ENCODE peak calls at places on chromosomes 4 and X, in five cellular contexts. R is breast epithelium, W is right lobe of liver, D is stomach, H is ovary. Y is an unnamed sample.

GRCh38 chrX:148135738-148136137 is 154.6 kb downstream of the FMR1NB start:
- DNase-seq in R (no peak), W (no peak), D (no peak), H (no peak), Y (no peak)

GRCh38 chr4:98430708-98431403 is 169.7 kb downstream of the RAP1GDS1 start:
- DNase-seq in R (no peak), W (no peak), D (no peak), H (no peak), Y (no peak)

GRCh38 chrX:71941771-71942170 is 31.1 kb downstream of the NHSL2 start:
- DNase-seq in R (no peak), W (no peak), D (no peak), H (peak; percentile 72), Y (no peak)

GRCh38 chr4:27117453-27117852 is 256.8 kb downstream of the STIM2 start:
- DNase-seq in R (no peak), W (no peak), D (no peak), H (no peak), Y (no peak)

GRCh38 chr4:151166662-151167061 is 67.2 kb downstream of the RPS3A start:
- DNase-seq in R (no peak), W (no peak), D (no peak), H (no peak), Y (no peak)

GRCh38 chrX:116872931-116873330 is 410.2 kb upstream of the CT83 start:
- DNase-seq in R (no peak), W (no peak), D (no peak), H (no peak), Y (no peak)

GRCh38 chr4:164423819-164424218 is 330.1 kb upstream of the SMIM31 start:
- DNase-seq in R (no peak), W (no peak), D (no peak), H (no peak), Y (no peak)

GRCh38 chrX:71859637-71860036 is 51.0 kb upstream of the NHSL2 start:
- DNase-seq in R (no peak), W (no peak), D (no peak), H (no peak), Y (peak; percentile 47)

GRCh38 chr4:105644270-105644669 is 64.2 kb downstream of the INTS12 start:
- DNase-seq in R (no peak), W (no peak), D (no peak), H (no peak), Y (no peak)

GRCh38 chr4:173871643-173872042 is 341.6 kb upstream of the HAND2 start:
- DNase-seq in R (no peak), W (no peak), D (no peak), H (no peak), Y (no peak)

GRCh38 chr4:27048350-27049100 is 187.9 kb downstream of the STIM2 start:
- DNase-seq in R (no peak), W (no peak), D (no peak), H (no peak), Y (no peak)

GRCh38 chr4:15718959-15719358 is 16.1 kb downstream of the BST1 start:
- DNase-seq in R (no peak), W (peak; percentile 71), D (no peak), H (no peak), Y (no peak)

GRCh38 chrX:43882294-43882681 is at the start of gene MAOB:
- DNase-seq in R (no peak), W (peak; percentile 84), D (peak; percentile 37), H (peak; percentile 59), Y (peak; percentile 55)

GRCh38 chr4:76748649-76749048 is 149.3 kb downstream of the SOWAHB start:
- DNase-seq in R (no peak), W (peak; percentile 67), D (peak; percentile 57), H (no peak), Y (peak; percentile 77)

GRCh38 chrX:31038585-31039326 is 33.1 kb downstream of the FTHL17 start:
- DNase-seq in R (no peak), W (no peak), D (peak; percentile 33), H (peak; percentile 32), Y (peak; percentile 57)

GRCh38 chr4:77734928-77735327 is 84.2 kb downstream of the CNOT6L start:
- DNase-seq in R (no peak), W (no peak), D (no peak), H (no peak), Y (peak; percentile 2)

GRCh38 chrX:38004046-38004445 is 2.3 kb upstream of the SYTL5 start:
- DNase-seq in R (no peak), W (no peak), D (no peak), H (no peak), Y (no peak)

GRCh38 chr4:78528327-78528726 is 23.2 kb upstream of the ANXA3 start:
- DNase-seq in R (no peak), W (no peak), D (no peak), H (no peak), Y (no peak)

GRCh38 chr4:48699470-48699869 is 80.6 kb downstream of the FRYL start:
- DNase-seq in R (no peak), W (no peak), D (no peak), H (no peak), Y (no peak)

GRCh38 chrX:131841496-131842410 is 181.3 kb upstream of the STK26 start:
- DNase-seq in R (no peak), W (no peak), D (peak; percentile 47), H (no peak), Y (peak; percentile 27)

GRCh38 chr4:113300384-113301011 is 251.0 kb downstream of the ANK2 start:
- DNase-seq in R (no peak), W (no peak), D (no peak), H (peak; percentile 43), Y (no peak)

GRCh38 chr4:151147000-151147399 is 47.6 kb downstream of the RPS3A start:
- DNase-seq in R (no peak), W (no peak), D (no peak), H (no peak), Y (no peak)

GRCh38 chr4:15234585-15235126 is 193.2 kb upstream of the C1QTNF7 start:
- DNase-seq in R (no peak), W (no peak), D (no peak), H (no peak), Y (no peak)

GRCh38 chr4:14910411-14910810 is 91.9 kb upstream of the CPEB2 start:
- DNase-seq in R (no peak), W (no peak), D (peak; percentile 77), H (no peak), Y (no peak)

GRCh38 chr4:55258152-55258863 is 87.7 kb upstream of the SRD5A3 start:
- DNase-seq in R (no peak), W (no peak), D (no peak), H (no peak), Y (no peak)

GRCh38 chrX:25872786-25873185 is 265.4 kb upstream of the MAGEB18 start:
- DNase-seq in R (no peak), W (no peak), D (no peak), H (no peak), Y (no peak)

GRCh38 chr4:183589710-183590109 is 69.3 kb downstream of the RWDD4 start:
- DNase-seq in R (no peak), W (no peak), D (no peak), H (no peak), Y (no peak)

GRCh38 chrX:150365051-150365952 is 2.2 kb downstream of the MAMLD1 start:
- DNase-seq in R (peak; percentile 32), W (peak; percentile 83), D (peak; percentile 64), H (peak; percentile 83), Y (peak; percentile 75)

GRCh38 chrX:154735695-154736393 is 15.0 kb downstream of the GAB3 start:
- DNase-seq in R (no peak), W (no peak), D (no peak), H (peak; percentile 38), Y (peak; percentile 52)
- H3K4me1 ChIP-seq in R (no peaks in the 10 kb centered on the region), W (peaks cover 4% of the 10 kb centered on the region), D (peaks cover 10% of the 10 kb centered on the region), H (peaks cover 2% of the 10 kb centered on the region), Y (peaks cover under 1% of the 10 kb centered on the region)

GRCh38 chr4:86484241-86484640 is 109.9 kb upstream of the PTPN13 start:
- DNase-seq in R (no peak), W (no peak), D (no peak), H (no peak), Y (no peak)
- H3K4me3 ChIP-seq in R (no peak overlapping the region), W (no peak overlapping the region), D (no peak overlapping the region), H (no peak overlapping the region), Y (no peak overlapping the region)

GRCh38 chrX:5568934-5569333 is 659.7 kb downstream of the NLGN4X start:
- DNase-seq in R (no peak), W (no peak), D (no peak), H (no peak), Y (no peak)
- TF ChIP-seq POLR2A in R (no peak), W (no peak), D (no peak), H (no peak), Y (no peak)

GRCh38 chr4:683982-684571 is 4.9 kb downstream of the SLC49A3 start:
- DNase-seq in R (no peak), W (peak; percentile 52), D (peak; percentile 74), H (peak; percentile 50), Y (peak; percentile 87)
- H3K4me1 ChIP-seq in R (peaks cover 18% of the 10 kb centered on the region), W (peaks cover 10% of the 10 kb centered on the region), D (peaks cover 39% of the 10 kb centered on the region), H (no peaks in the 10 kb centered on the region), Y (peaks cover 47% of the 10 kb centered on the region)

GRCh38 chrX:1537031-1537715 is at the start of gene P2RY8:
- DNase-seq in R (peak; percentile 41), W (peak; percentile 74), D (peak; percentile 63), H (peak; percentile 80), Y (peak; percentile 97)
- H3K4me3 ChIP-seq in R (peak within 1 kb of the TSS; percentile 36), W (peak within 1 kb of the TSS; percentile 16), D (peak within 1 kb of the TSS; percentile 38), H (no peak within 1 kb of the TSS), Y (peak within 1 kb of the TSS; percentile 50)

GRCh38 chr4:127781303-127782024 is 658 bp upstream of the HSPA4L start:
- DNase-seq in R (peak; percentile 28), W (peak; percentile 63), D (peak; percentile 50), H (peak; percentile 59), Y (peak; percentile 61)

GRCh38 chr4:127783026-127783769 is 1.1 kb downstream of the HSPA4L start:
- DNase-seq in R (peak; percentile 81), W (peak; percentile 84), D (peak; percentile 60), H (peak; percentile 81), Y (peak; percentile 91)

GRCh38 chr4:127782025-127782274 is 172 bp upstream of the HSPA4L start:
- DNase-seq in R (peak; percentile 72), W (peak; percentile 94), D (peak; percentile 87), H (no peak), Y (peak; percentile 93)

GRCh38 chr4:127783971-127784519 is 1.9 kb downstream of the HSPA4L start:
- DNase-seq in R (no peak), W (no peak), D (no peak), H (no peak), Y (no peak)

DNA sequence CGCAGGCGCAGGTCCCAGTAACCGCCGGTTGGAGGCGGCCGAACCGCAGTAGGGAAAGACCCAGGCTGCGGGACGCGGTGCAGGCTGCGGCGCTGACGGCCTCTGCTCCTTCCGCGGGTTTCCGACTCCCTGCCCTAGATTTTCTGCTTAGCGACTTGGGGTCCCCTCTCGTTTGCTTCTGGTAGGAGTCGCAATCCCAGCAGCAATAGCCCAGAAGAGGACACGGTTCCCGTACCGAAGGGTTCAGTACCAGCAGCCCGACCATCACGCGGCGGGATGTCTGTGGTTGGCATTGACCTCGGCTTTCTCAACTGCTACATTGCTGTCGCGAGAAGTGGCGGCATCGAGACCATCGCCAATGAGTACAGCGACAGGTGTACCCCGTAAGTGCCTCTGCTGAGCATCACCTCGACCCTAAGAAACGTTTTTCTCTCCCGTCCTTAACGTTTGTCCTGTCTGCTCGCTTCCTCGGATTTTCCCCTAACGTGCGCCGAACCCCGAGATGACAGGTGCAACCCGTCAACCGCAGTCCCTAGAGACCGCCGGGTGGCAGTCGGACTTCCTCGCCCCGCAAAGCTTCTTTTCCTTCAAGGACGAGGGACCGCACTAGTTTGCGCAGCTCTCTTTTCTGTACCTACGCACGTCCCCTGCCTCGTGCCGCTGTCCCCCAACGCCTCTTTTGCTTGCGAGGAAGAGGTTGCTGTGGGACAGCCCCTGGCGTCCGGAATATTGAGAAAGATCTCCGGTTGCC is at the start of gene HSPA4L:
- DNase-seq in R (peak; percentile 55), W (peak; percentile 68), D (peak; percentile 39), H (peak; percentile 85), Y (peak; percentile 58)
- TF ChIP-seq POLR2A in R (peak; percentile 80), W (peak; percentile 90), D (no peak), H (peak; percentile 82), Y (peak; percentile 99)

GRCh38 chr4:109436504-109436903 is 2.9 kb downstream of the SEC24B start:
- DNase-seq in R (no peak), W (no peak), D (no peak), H (no peak), Y (no peak)
- H3K4me1 ChIP-seq in R (no peaks in the 10 kb centered on the region), W (peaks cover 41% of the 10 kb centered on the region), D (peaks cover 39% of the 10 kb centered on the region), H (peaks cover 15% of the 10 kb centered on the region), Y (peaks cover 42% of the 10 kb centered on the region)

Y was measured in adrenal gland.